ENCODE peak calls at places on chromosomes 3 and 15, in six cellular contexts. Y, C, U, J, Q and N are unnamed samples.

GRCh38 chr3:174035317-174035886 is 637.9 kb downstream of the NLGN1 start:
- DNase-seq in Y (no peak), U (no peak), C (no peak), J (no peak), Q (no peak), N (no peak)

GRCh38 chr3:155495387-155495786 is 201.9 kb upstream of the STRIT1 start:
- DNase-seq in C (no peak), Q (no peak), Y (no peak), J (no peak), U (no peak), N (no peak)

GRCh38 chr3:195173696-195174095 is 97.3 kb downstream of the XXYLT1 start:
- DNase-seq in C (no peak), J (no peak), Y (no peak), U (no peak), Q (no peak), N (no peak)

GRCh38 chr3:99878005-99878404 is 60.3 kb downstream of the CMSS1 start:
- DNase-seq in C (peak), U (no peak), Y (no peak), Q (no peak), J (no peak), N (no peak)

GRCh38 chr3:48408823-48409281 is 21.0 kb downstream of the PLXNB1 start:
- DNase-seq in Y (peak), J (no peak), Q (no peak), U (no peak), C (no peak), N (no peak)

GRCh38 chr3:171703144-171703543 is 107.1 kb downstream of the PLD1 start:
- DNase-seq in C (no peak), U (no peak), Q (no peak), Y (no peak), J (no peak), N (no peak)

GRCh38 chr15:48966595-48967301 is 3.0 kb upstream of the SHC4 start:
- DNase-seq in Q (no peak), J (no peak), Y (no peak), U (no peak), C (peak), N (no peak)

GRCh38 chr15:58043192-58043903 is 22.2 kb downstream of the ALDH1A2 start:
- DNase-seq in U (peak), Y (peak), C (peak), J (peak), Q (peak), N (no peak)

GRCh38 chr15:83733206-83733605 is 79.3 kb downstream of the ADAMTSL3 start:
- DNase-seq in Q (no peak), U (no peak), Y (no peak), C (peak), J (no peak), N (no peak)

GRCh38 chr15:63198315-63198714 is 8.9 kb downstream of the RAB8B start:
- DNase-seq in C (no peak), Y (no peak), Q (no peak), U (no peak), J (no peak), N (no peak)

GRCh38 chr3:134330895-134331810 is 43.1 kb downstream of the AMOTL2 start:
- DNase-seq in Y (no peak), U (no peak), J (no peak), C (peak), Q (no peak), N (no peak)

GRCh38 chr3:1326546-1326945 is 233.7 kb downstream of the CNTN6 start:
- DNase-seq in Q (no peak), Y (no peak), C (no peak), U (no peak), J (no peak), N (no peak)

GRCh38 chr3:115040673-115041286 is 106.3 kb downstream of the ZBTB20 start:
- DNase-seq in U (no peak), Q (no peak), Y (no peak), J (peak), C (peak), N (no peak)

GRCh38 chr3:32872487-32873382 is 54.9 kb downstream of the TRIM71 start:
- DNase-seq in Q (peak), C (no peak), U (peak), J (no peak), Y (peak), N (peak)

GRCh38 chr3:144112036-144112435 is 140.4 kb downstream of the DIPK2A start:
- DNase-seq in Q (peak), Y (no peak), J (no peak), C (no peak), U (peak), N (peak)

GRCh38 chr3:159892171-159892791 is 96.4 kb upstream of the IL12A start:
- DNase-seq in C (no peak), U (no peak), Y (no peak), J (no peak), Q (no peak), N (no peak)

GRCh38 chr3:196537319-196537984 is 22.3 kb upstream of the SMCO1 start:
- DNase-seq in Y (no peak), J (peak), C (peak), U (no peak), Q (no peak), N (no peak)

GRCh38 chr3:156489462-156489911 is 65.4 kb downstream of the SSR3 start:
- DNase-seq in Q (no peak), U (no peak), Y (no peak), C (peak), J (no peak), N (no peak)

GRCh38 chr15:29687204-29687768 is 135.0 kb downstream of the TJP1 start:
- DNase-seq in U (no peak), C (no peak), Y (no peak), J (no peak), Q (no peak), N (no peak)

GRCh38 chr15:52183562-52184173 is 7.5 kb downstream of the GNB5 start:
- DNase-seq in U (no peak), C (no peak), Q (no peak), Y (no peak), J (no peak), N (no peak)

GRCh38 chr3:172846706-172847105 is 96.2 kb downstream of the ECT2 start:
- DNase-seq in C (peak), Q (no peak), J (no peak), Y (no peak), U (no peak), N (no peak)

GRCh38 chr3:30370681-30371271 is 235.6 kb upstream of the TGFBR2 start:
- DNase-seq in C (no peak), U (no peak), Q (no peak), Y (no peak), J (no peak), N (no peak)

GRCh38 chr3:175378348-175378747 is 519.2 kb downstream of the NAALADL2 start:
- DNase-seq in U (no peak), C (no peak), J (no peak), Y (no peak), Q (no peak), N (no peak)

GRCh38 chr3:101533603-101533968 is 20.6 kb upstream of the SENP7 start:
- DNase-seq in J (no peak), C (peak), Q (no peak), Y (no peak), U (no peak), N (no peak)

GRCh38 chr3:55202320-55202719 is 274.5 kb upstream of the LRTM1 start:
- DNase-seq in U (no peak), Y (no peak), J (no peak), Q (no peak), C (peak), N (no peak)

GRCh38 chr3:126342991-126343661 is 14.1 kb downstream of the KLF15 start:
- DNase-seq in J (no peak), U (no peak), C (no peak), Q (no peak), Y (peak), N (no peak)

GRCh38 chr3:149080011-149080698 is 6.2 kb downstream of the HLTF start:
- DNase-seq in U (no peak), Y (no peak), Q (no peak), C (no peak), J (no peak), N (no peak)

GRCh38 chr3:13541691-13542090 is 7.2 kb upstream of the FBLN2 start:
- DNase-seq in U (no peak), J (no peak), Q (no peak), C (no peak), Y (no peak), N (no peak)

GRCh38 chr3:193544289-193544688 is 10.4 kb downstream of the ATP13A4 start:
- DNase-seq in Y (no peak), Q (no peak), J (no peak), U (no peak), C (no peak), N (no peak)

GRCh38 chr15:63202858-63203257 is 13.5 kb downstream of the RAB8B start:
- DNase-seq in Y (no peak), C (no peak), J (no peak), Q (no peak), U (no peak), N (no peak)

DNA sequence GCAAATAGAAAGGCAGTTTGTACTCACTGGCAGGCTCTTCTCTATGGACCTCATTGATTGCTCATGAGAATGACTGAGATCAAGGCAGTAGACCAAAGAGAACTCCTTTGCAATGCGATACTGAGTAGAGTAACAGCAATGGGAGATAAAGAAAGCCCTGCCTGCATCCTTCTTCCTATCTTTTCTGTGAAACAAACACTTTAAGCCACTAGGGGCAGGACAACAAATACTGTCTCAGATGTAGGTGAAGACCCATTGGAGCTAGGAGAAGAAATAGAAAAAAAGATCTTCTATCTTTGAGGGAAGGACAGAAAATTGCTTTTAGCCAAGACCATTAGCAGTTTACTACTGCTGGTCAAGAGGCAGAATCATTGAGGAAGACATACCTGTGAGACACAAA is 117.6 kb upstream of the IGSF10 start:
- DNase-seq in C (no peak), J (no peak), Y (no peak), Q (no peak), U (no peak), N (no peak)
- TF ChIP-seq CTCF in C (no peak), J (no peak), Y (no peak), Q (no peak), U (no peak), N (no peak)

GRCh38 chr15:40845036-40845435 is 1.2 kb downstream of the SPINT1 start:
- DNase-seq in Y (no peak), U (no peak), Q (no peak), C (no peak), J (no peak), N (no peak)
- H3K4me3 ChIP-seq in Y (peak), U (peak), Q (peak), C (peak), J (peak), N (peak)

DNA sequence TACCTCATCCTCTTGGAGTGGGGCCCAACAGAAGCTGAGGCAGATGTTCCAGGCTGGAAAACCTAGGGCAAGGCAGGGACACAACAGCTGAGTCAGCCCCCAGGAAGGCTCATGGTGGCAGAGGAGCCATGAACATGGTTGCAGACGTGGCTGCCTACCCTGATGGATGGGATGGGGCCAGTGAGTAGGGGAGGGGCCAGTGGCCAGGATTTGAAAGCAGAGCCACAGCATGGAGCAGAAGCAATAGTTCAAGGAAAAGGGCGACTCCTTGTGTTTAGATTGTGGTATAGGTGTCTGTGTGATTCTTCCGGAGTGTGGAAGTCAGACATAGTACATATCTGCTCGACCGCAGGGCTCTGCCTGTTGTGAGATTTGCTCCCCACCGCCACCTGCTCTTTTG is 24.2 kb downstream of the PXYLP1 start:
- DNase-seq in Y (no peak), C (no peak), Q (no peak), J (no peak), U (no peak), N (no peak)
- TF ChIP-seq CTCF in Y (peak), C (peak), Q (no peak), J (peak), U (no peak), N (peak)

DNA sequence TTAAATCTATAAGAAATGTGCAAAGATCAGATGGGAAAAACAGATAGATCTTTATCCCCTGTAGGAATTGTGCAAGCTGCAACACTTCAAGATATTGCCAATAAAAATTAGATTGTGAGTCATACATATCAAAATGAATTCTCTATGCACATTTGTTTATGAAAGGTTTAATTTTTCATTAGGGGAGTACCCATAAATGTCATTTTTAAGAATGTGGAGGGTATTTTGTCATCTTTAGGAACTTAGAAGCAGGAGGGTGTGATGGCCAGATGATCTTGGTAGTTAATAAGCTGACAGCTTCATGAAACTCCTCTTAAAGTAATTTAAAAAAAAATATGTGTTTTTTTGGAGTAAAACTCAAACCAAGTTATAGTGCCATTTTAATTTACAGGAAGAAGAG is 3.0 kb downstream of the PIAS1 start:
- DNase-seq in Q (no peak), Y (no peak), J (no peak), C (no peak), U (no peak), N (no peak)
- H3K4me3 ChIP-seq in Q (no peak), Y (no peak), J (no peak), C (peak), U (no peak), N (no peak)

GRCh38 chr3:192516850-192517249 is 210.5 kb downstream of the FGF12 start:
- DNase-seq in Q (no peak), J (no peak), Y (no peak), U (no peak), C (no peak), N (no peak)

GRCh38 chr3:192514754-192515660 is 212.3 kb downstream of the FGF12 start:
- DNase-seq in U (no peak), C (no peak), Q (no peak), Y (peak), J (no peak), N (no peak)

GRCh38 chr3:192515661-192516040 is 211.7 kb downstream of the FGF12 start:
- DNase-seq in Y (no peak), C (no peak), Q (no peak), J (no peak), U (no peak), N (no peak)

GRCh38 chr3:192514081-192514753 is 213.1 kb downstream of the FGF12 start:
- DNase-seq in J (no peak), Y (no peak), U (no peak), C (peak), Q (no peak), N (no peak)
- TF ChIP-seq CTCF in J (no peak), Y (no peak), U (no peak), C (no peak), Q (no peak), N (no peak)

GRCh38 chr15:96353931-96354730 is 23.6 kb downstream of the NR2F2 start:
- DNase-seq in J (no peak), U (no peak), C (no peak), Y (no peak), Q (no peak), N (no peak)

GRCh38 chr15:96353378-96353930 is 23.0 kb downstream of the NR2F2 start:
- DNase-seq in C (no peak), U (no peak), Y (no peak), Q (no peak), J (no peak), N (no peak)

GRCh38 chr15:96356494-96357455 is 26.3 kb downstream of the NR2F2 start:
- DNase-seq in Y (peak), U (peak), C (peak), J (peak), Q (peak), N (no peak)

GRCh38 chr15:96355561-96356129 is 25.1 kb downstream of the NR2F2 start:
- DNase-seq in J (no peak), U (no peak), Y (no peak), C (no peak), Q (no peak), N (no peak)

DNA sequence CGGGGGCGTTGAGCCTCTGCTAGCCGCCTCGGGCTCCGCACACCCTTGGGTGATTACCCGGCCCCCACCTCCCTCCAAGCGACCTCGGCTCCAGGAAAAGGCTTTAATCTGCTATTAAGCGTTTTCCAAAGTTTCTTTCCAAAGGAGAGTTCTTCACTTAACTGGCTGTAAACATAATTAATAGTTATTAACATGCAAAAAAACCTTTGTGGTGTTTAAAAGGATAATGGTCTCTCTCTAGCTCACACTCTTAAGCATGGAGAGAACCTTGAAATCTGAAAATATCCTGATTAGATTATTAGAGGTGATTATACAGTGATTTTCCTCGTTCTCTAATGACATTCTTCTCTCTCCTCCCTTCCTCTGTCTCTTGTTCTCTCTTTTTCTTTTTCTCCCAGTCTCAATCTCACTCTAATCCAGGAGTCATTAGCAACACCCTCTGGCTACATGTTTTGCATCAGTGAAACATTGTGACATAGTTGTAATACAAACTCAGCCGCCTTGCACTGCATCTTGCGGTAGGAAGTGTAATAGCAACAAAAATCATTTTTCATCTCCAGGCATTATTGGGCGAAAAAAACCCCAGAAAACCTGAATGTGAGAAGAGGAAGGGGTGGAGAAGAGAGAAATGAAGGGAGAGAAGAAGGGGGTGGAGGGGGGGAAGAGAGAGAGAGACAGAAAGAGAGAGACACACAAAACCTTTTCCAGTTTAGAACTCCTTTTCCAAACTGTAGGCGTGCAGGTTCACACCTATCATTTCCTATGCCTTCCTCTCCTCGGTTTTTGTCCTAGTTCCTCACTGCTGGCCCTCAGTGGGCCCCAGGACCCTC is 24.4 kb downstream of the NR2F2 start:
- DNase-seq in C (peak), Q (no peak), U (no peak), Y (no peak), J (no peak), N (no peak)
- H3K4me3 ChIP-seq in C (peak), Q (peak), U (peak), Y (peak), J (no peak), N (no peak)

GRCh38 chr3:188037965-188038581 is 115.9 kb upstream of the LPP start:
- DNase-seq in J (no peak), C (peak), U (no peak), Q (no peak), Y (no peak), N (no peak)

GRCh38 chr3:188041193-188041592 is 112.8 kb upstream of the LPP start:
- DNase-seq in U (no peak), J (no peak), Y (no peak), C (no peak), Q (no peak), N (no peak)

GRCh38 chr3:188036375-188036985 is 117.5 kb upstream of the LPP start:
- DNase-seq in Q (no peak), C (no peak), Y (no peak), J (no peak), U (peak), N (peak)

GRCh38 chr3:188034989-188035388 is 119.0 kb upstream of the LPP start:
- DNase-seq in Q (no peak), U (no peak), Y (no peak), J (no peak), C (peak), N (no peak)

GRCh38 chr3:188037116-188037718 is 116.7 kb upstream of the LPP start:
- DNase-seq in C (peak), Y (no peak), J (no peak), Q (no peak), U (no peak), N (peak)
- TF ChIP-seq CTCF in C (peak), Y (peak), J (no peak), Q (no peak), U (no peak), N (peak)

DNA sequence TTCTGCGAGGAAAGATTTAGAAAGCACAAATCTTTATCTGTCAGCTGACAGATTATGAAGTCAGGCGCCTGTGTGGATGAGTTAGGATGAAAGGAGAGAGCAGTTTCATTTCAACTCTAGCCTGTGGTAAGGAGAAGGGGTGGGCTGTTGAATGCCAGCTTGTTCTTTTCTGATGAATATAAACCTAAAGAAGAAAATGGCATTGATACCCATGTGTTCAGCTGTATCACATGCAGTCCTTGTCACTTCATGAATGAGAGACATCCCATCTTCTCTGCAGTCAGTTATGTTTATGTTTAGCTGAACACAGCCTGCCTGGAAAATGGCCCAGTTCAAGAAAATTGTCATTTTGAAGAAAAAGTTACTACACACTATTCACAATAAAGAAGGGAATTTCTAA is 345.7 kb upstream of the RBMS3 start:
- DNase-seq in C (no peak), Q (no peak), U (no peak), J (no peak), Y (no peak), N (no peak)
- H3K4me3 ChIP-seq in C (no peak), Q (no peak), U (no peak), J (no peak), Y (no peak), N (no peak)

GRCh38 chr15:60134609-60135008 is 130.5 kb downstream of the FOXB1 start:
- DNase-seq in Q (no peak), C (no peak), U (no peak), J (no peak), Y (no peak), N (no peak)
- TF ChIP-seq CTCF in Q (no peak), C (peak), U (no peak), J (peak), Y (no peak), N (peak)